ENCODE peak calls at places on chromosomes 11 and 22, in ten cellular contexts. One of them, this sample, is unnamed.

GRCh38 chr22:38315801-38316339 is 1.4 kb downstream of the CSNK1E start:
- DNase-seq in psoas muscle: no peak
- DNase-seq in mucosa of descending colon: no peak
- DNase-seq in endothelial cell: no peak
- DNase-seq in memory B cell: peak
- DNase-seq in stimulated activated CD4-positive, alpha-beta T cell treated with anti-CD3 and anti-CD28 coated beads, Interleukin-1b, Interleukin-23, amount 100 ng/mL, for 4 hours: no peak
- DNase-seq in fibroblast of mammary gland: no peak
- DNase-seq in AG08395: no peak
- DNase-seq in cardiac septum: no peak
- DNase-seq in HFFc6: no peak
- DNase-seq in this sample: no peak

GRCh38 chr11:66715346-66716085 is 13.5 kb downstream of the SPTBN2 start:
- DNase-seq in memory B cell: no peak
- DNase-seq in mucosa of descending colon: peak
- DNase-seq in endothelial cell: no peak
- DNase-seq in AG08395: no peak
- DNase-seq in fibroblast of mammary gland: no peak
- DNase-seq in cardiac septum: no peak
- DNase-seq in HFFc6: no peak
- DNase-seq in stimulated activated CD4-positive, alpha-beta T cell treated with anti-CD3 and anti-CD28 coated beads, Interleukin-1b, Interleukin-23, amount 100 ng/mL, for 4 hours: no peak
- DNase-seq in psoas muscle: no peak
- DNase-seq in this sample: no peak

GRCh38 chr22:49900441-49901230 is 17.6 kb downstream of the ALG12 start:
- DNase-seq in psoas muscle: no peak
- DNase-seq in AG08395: no peak
- DNase-seq in mucosa of descending colon: no peak
- DNase-seq in memory B cell: no peak
- DNase-seq in fibroblast of mammary gland: peak
- DNase-seq in cardiac septum: peak
- DNase-seq in HFFc6: no peak
- DNase-seq in endothelial cell: no peak
- DNase-seq in stimulated activated CD4-positive, alpha-beta T cell treated with anti-CD3 and anti-CD28 coated beads, Interleukin-1b, Interleukin-23, amount 100 ng/mL, for 4 hours: no peak
- DNase-seq in this sample: no peak

GRCh38 chr11:403021-403760 is 9.2 kb downstream of the PKP3 start:
- DNase-seq in memory B cell: no peak
- DNase-seq in cardiac septum: peak
- DNase-seq in psoas muscle: no peak
- DNase-seq in AG08395: no peak
- DNase-seq in mucosa of descending colon: no peak
- DNase-seq in endothelial cell: no peak
- DNase-seq in HFFc6: no peak
- DNase-seq in stimulated activated CD4-positive, alpha-beta T cell treated with anti-CD3 and anti-CD28 coated beads, Interleukin-1b, Interleukin-23, amount 100 ng/mL, for 4 hours: no peak
- DNase-seq in fibroblast of mammary gland: no peak
- DNase-seq in this sample: no peak

GRCh38 chr11:35649984-35650383 is 12.6 kb upstream of the TRIM44 start:
- DNase-seq in HFFc6: peak
- DNase-seq in AG08395: peak
- DNase-seq in cardiac septum: no peak
- DNase-seq in memory B cell: no peak
- DNase-seq in stimulated activated CD4-positive, alpha-beta T cell treated with anti-CD3 and anti-CD28 coated beads, Interleukin-1b, Interleukin-23, amount 100 ng/mL, for 4 hours: no peak
- DNase-seq in psoas muscle: no peak
- DNase-seq in fibroblast of mammary gland: peak
- DNase-seq in endothelial cell: no peak
- DNase-seq in mucosa of descending colon: no peak
- DNase-seq in this sample: no peak

GRCh38 chr22:47247609-47248240 is 485.3 kb downstream of the TBC1D22A start:
- DNase-seq in fibroblast of mammary gland: no peak
- DNase-seq in stimulated activated CD4-positive, alpha-beta T cell treated with anti-CD3 and anti-CD28 coated beads, Interleukin-1b, Interleukin-23, amount 100 ng/mL, for 4 hours: no peak
- DNase-seq in memory B cell: no peak
- DNase-seq in psoas muscle: no peak
- DNase-seq in AG08395: no peak
- DNase-seq in HFFc6: no peak
- DNase-seq in endothelial cell: no peak
- DNase-seq in mucosa of descending colon: no peak
- DNase-seq in cardiac septum: no peak
- DNase-seq in this sample: no peak

GRCh38 chr22:49699928-49700498 is 127.7 kb downstream of the BRD1 start:
- DNase-seq in stimulated activated CD4-positive, alpha-beta T cell treated with anti-CD3 and anti-CD28 coated beads, Interleukin-1b, Interleukin-23, amount 100 ng/mL, for 4 hours: no peak
- DNase-seq in mucosa of descending colon: no peak
- DNase-seq in psoas muscle: no peak
- DNase-seq in memory B cell: no peak
- DNase-seq in AG08395: no peak
- DNase-seq in endothelial cell: no peak
- DNase-seq in cardiac septum: no peak
- DNase-seq in fibroblast of mammary gland: no peak
- DNase-seq in HFFc6: no peak
- DNase-seq in this sample: no peak

GRCh38 chr22:45503071-45503815 is 560 bp downstream of the FBLN1 start:
- DNase-seq in cardiac septum: no peak
- DNase-seq in mucosa of descending colon: no peak
- DNase-seq in endothelial cell: peak
- DNase-seq in fibroblast of mammary gland: no peak
- DNase-seq in HFFc6: no peak
- DNase-seq in stimulated activated CD4-positive, alpha-beta T cell treated with anti-CD3 and anti-CD28 coated beads, Interleukin-1b, Interleukin-23, amount 100 ng/mL, for 4 hours: no peak
- DNase-seq in psoas muscle: no peak
- DNase-seq in memory B cell: no peak
- DNase-seq in AG08395: peak
- DNase-seq in this sample: no peak

GRCh38 chr11:120023551-120023950 is 114.4 kb downstream of the TRIM29 start:
- DNase-seq in HFFc6: no peak
- DNase-seq in stimulated activated CD4-positive, alpha-beta T cell treated with anti-CD3 and anti-CD28 coated beads, Interleukin-1b, Interleukin-23, amount 100 ng/mL, for 4 hours: no peak
- DNase-seq in memory B cell: no peak
- DNase-seq in endothelial cell: no peak
- DNase-seq in fibroblast of mammary gland: no peak
- DNase-seq in AG08395: no peak
- DNase-seq in cardiac septum: peak
- DNase-seq in psoas muscle: no peak
- DNase-seq in mucosa of descending colon: no peak
- DNase-seq in this sample: no peak

GRCh38 chr11:107858217-107859070 is at the start of gene SLC35F2:
- DNase-seq in cardiac septum: peak
- DNase-seq in endothelial cell: peak
- DNase-seq in psoas muscle: peak
- DNase-seq in fibroblast of mammary gland: peak
- DNase-seq in memory B cell: peak
- DNase-seq in AG08395: peak
- DNase-seq in stimulated activated CD4-positive, alpha-beta T cell treated with anti-CD3 and anti-CD28 coated beads, Interleukin-1b, Interleukin-23, amount 100 ng/mL, for 4 hours: peak
- DNase-seq in HFFc6: peak
- DNase-seq in mucosa of descending colon: peak
- DNase-seq in this sample: peak

GRCh38 chr22:39457047-39457545 is 284 bp downstream of the MGAT3 start:
- DNase-seq in memory B cell: no peak
- DNase-seq in psoas muscle: no peak
- DNase-seq in mucosa of descending colon: no peak
- DNase-seq in HFFc6: no peak
- DNase-seq in AG08395: no peak
- DNase-seq in stimulated activated CD4-positive, alpha-beta T cell treated with anti-CD3 and anti-CD28 coated beads, Interleukin-1b, Interleukin-23, amount 100 ng/mL, for 4 hours: no peak
- DNase-seq in cardiac septum: no peak
- DNase-seq in endothelial cell: no peak
- DNase-seq in fibroblast of mammary gland: no peak
- DNase-seq in this sample: no peak

GRCh38 chr11:10181811-10182210 is 112.2 kb downstream of the SBF2 start:
- DNase-seq in memory B cell: no peak
- DNase-seq in fibroblast of mammary gland: peak
- DNase-seq in HFFc6: peak
- DNase-seq in psoas muscle: no peak
- DNase-seq in endothelial cell: no peak
- DNase-seq in cardiac septum: no peak
- DNase-seq in AG08395: peak
- DNase-seq in mucosa of descending colon: no peak
- DNase-seq in stimulated activated CD4-positive, alpha-beta T cell treated with anti-CD3 and anti-CD28 coated beads, Interleukin-1b, Interleukin-23, amount 100 ng/mL, for 4 hours: no peak
- DNase-seq in this sample: no peak

GRCh38 chr11:34166806-34167740 is 61.6 kb downstream of the NAT10 start:
- DNase-seq in AG08395: no peak
- DNase-seq in memory B cell: no peak
- DNase-seq in mucosa of descending colon: no peak
- DNase-seq in cardiac septum: no peak
- DNase-seq in HFFc6: no peak
- DNase-seq in stimulated activated CD4-positive, alpha-beta T cell treated with anti-CD3 and anti-CD28 coated beads, Interleukin-1b, Interleukin-23, amount 100 ng/mL, for 4 hours: no peak
- DNase-seq in psoas muscle: no peak
- DNase-seq in fibroblast of mammary gland: no peak
- DNase-seq in endothelial cell: no peak
- DNase-seq in this sample: no peak

GRCh38 chr11:88553204-88553603 is 215.7 kb upstream of the CTSC start:
- DNase-seq in endothelial cell: no peak
- DNase-seq in AG08395: peak
- DNase-seq in stimulated activated CD4-positive, alpha-beta T cell treated with anti-CD3 and anti-CD28 coated beads, Interleukin-1b, Interleukin-23, amount 100 ng/mL, for 4 hours: no peak
- DNase-seq in mucosa of descending colon: no peak
- DNase-seq in cardiac septum: no peak
- DNase-seq in memory B cell: no peak
- DNase-seq in HFFc6: no peak
- DNase-seq in fibroblast of mammary gland: peak
- DNase-seq in psoas muscle: no peak
- DNase-seq in this sample: no peak

GRCh38 chr22:22167791-22168189 is 76.8 kb upstream of the VPREB1 start:
- DNase-seq in mucosa of descending colon: no peak
- DNase-seq in stimulated activated CD4-positive, alpha-beta T cell treated with anti-CD3 and anti-CD28 coated beads, Interleukin-1b, Interleukin-23, amount 100 ng/mL, for 4 hours: no peak
- DNase-seq in psoas muscle: no peak
- DNase-seq in endothelial cell: no peak
- DNase-seq in fibroblast of mammary gland: no peak
- DNase-seq in AG08395: no peak
- DNase-seq in HFFc6: no peak
- DNase-seq in cardiac septum: no peak
- DNase-seq in memory B cell: peak
- DNase-seq in this sample: no peak

GRCh38 chr11:60769811-60770210 is 13.1 kb downstream of the MS4A15 start:
- DNase-seq in AG08395: no peak
- DNase-seq in endothelial cell: no peak
- DNase-seq in stimulated activated CD4-positive, alpha-beta T cell treated with anti-CD3 and anti-CD28 coated beads, Interleukin-1b, Interleukin-23, amount 100 ng/mL, for 4 hours: no peak
- DNase-seq in memory B cell: no peak
- DNase-seq in psoas muscle: no peak
- DNase-seq in fibroblast of mammary gland: no peak
- DNase-seq in HFFc6: no peak
- DNase-seq in mucosa of descending colon: peak
- DNase-seq in cardiac septum: no peak
- DNase-seq in this sample: no peak

GRCh38 chr11:65419460-65419772 is 3.2 kb upstream of the NEAT1 start:
- DNase-seq in cardiac septum: peak
- DNase-seq in endothelial cell: no peak
- DNase-seq in HFFc6: peak
- DNase-seq in memory B cell: no peak
- DNase-seq in mucosa of descending colon: no peak
- DNase-seq in fibroblast of mammary gland: no peak
- DNase-seq in AG08395: no peak
- DNase-seq in psoas muscle: peak
- DNase-seq in stimulated activated CD4-positive, alpha-beta T cell treated with anti-CD3 and anti-CD28 coated beads, Interleukin-1b, Interleukin-23, amount 100 ng/mL, for 4 hours: no peak
- DNase-seq in this sample: no peak

GRCh38 chr11:44572884-44573283 is 7.4 kb downstream of the CD82 start:
- DNase-seq in HFFc6: no peak
- DNase-seq in AG08395: no peak
- DNase-seq in fibroblast of mammary gland: no peak
- DNase-seq in endothelial cell: no peak
- DNase-seq in mucosa of descending colon: no peak
- DNase-seq in psoas muscle: no peak
- DNase-seq in stimulated activated CD4-positive, alpha-beta T cell treated with anti-CD3 and anti-CD28 coated beads, Interleukin-1b, Interleukin-23, amount 100 ng/mL, for 4 hours: no peak
- DNase-seq in cardiac septum: no peak
- DNase-seq in memory B cell: no peak
- DNase-seq in this sample: no peak

GRCh38 chr22:38414009-38414395 is 41.0 kb downstream of the KCNJ4 start:
- DNase-seq in stimulated activated CD4-positive, alpha-beta T cell treated with anti-CD3 and anti-CD28 coated beads, Interleukin-1b, Interleukin-23, amount 100 ng/mL, for 4 hours: no peak
- DNase-seq in AG08395: no peak
- DNase-seq in mucosa of descending colon: peak
- DNase-seq in memory B cell: no peak
- DNase-seq in endothelial cell: no peak
- DNase-seq in psoas muscle: no peak
- DNase-seq in cardiac septum: peak
- DNase-seq in HFFc6: no peak
- DNase-seq in fibroblast of mammary gland: no peak
- DNase-seq in this sample: no peak

GRCh38 chr22:37675930-37676571 is 615 bp downstream of the LGALS1 start:
- DNase-seq in endothelial cell: no peak
- DNase-seq in cardiac septum: peak
- DNase-seq in stimulated activated CD4-positive, alpha-beta T cell treated with anti-CD3 and anti-CD28 coated beads, Interleukin-1b, Interleukin-23, amount 100 ng/mL, for 4 hours: no peak
- DNase-seq in fibroblast of mammary gland: peak
- DNase-seq in AG08395: no peak
- DNase-seq in psoas muscle: peak
- DNase-seq in HFFc6: peak
- DNase-seq in memory B cell: no peak
- DNase-seq in mucosa of descending colon: peak
- DNase-seq in this sample: no peak

GRCh38 chr22:31286360-31287255 is 5.7 kb downstream of the PIK3IP1 start:
- DNase-seq in memory B cell: no peak
- DNase-seq in psoas muscle: no peak
- DNase-seq in cardiac septum: peak
- DNase-seq in mucosa of descending colon: no peak
- DNase-seq in stimulated activated CD4-positive, alpha-beta T cell treated with anti-CD3 and anti-CD28 coated beads, Interleukin-1b, Interleukin-23, amount 100 ng/mL, for 4 hours: peak
- DNase-seq in HFFc6: no peak
- DNase-seq in AG08395: no peak
- DNase-seq in fibroblast of mammary gland: no peak
- DNase-seq in endothelial cell: no peak
- DNase-seq in this sample: no peak

GRCh38 chr11:135036488-135037297 is 624.7 kb upstream of the B3GAT1 start:
- DNase-seq in endothelial cell: no peak
- DNase-seq in stimulated activated CD4-positive, alpha-beta T cell treated with anti-CD3 and anti-CD28 coated beads, Interleukin-1b, Interleukin-23, amount 100 ng/mL, for 4 hours: no peak
- DNase-seq in AG08395: no peak
- DNase-seq in memory B cell: no peak
- DNase-seq in fibroblast of mammary gland: no peak
- DNase-seq in HFFc6: no peak
- DNase-seq in mucosa of descending colon: no peak
- DNase-seq in psoas muscle: no peak
- DNase-seq in cardiac septum: no peak
- DNase-seq in this sample: no peak

GRCh38 chr11:62605467-62605866 is 3.8 kb upstream of the MTA2 start:
- DNase-seq in fibroblast of mammary gland: no peak
- DNase-seq in psoas muscle: no peak
- DNase-seq in memory B cell: no peak
- DNase-seq in mucosa of descending colon: no peak
- DNase-seq in cardiac septum: no peak
- DNase-seq in stimulated activated CD4-positive, alpha-beta T cell treated with anti-CD3 and anti-CD28 coated beads, Interleukin-1b, Interleukin-23, amount 100 ng/mL, for 4 hours: no peak
- DNase-seq in AG08395: no peak
- DNase-seq in endothelial cell: no peak
- DNase-seq in HFFc6: no peak
- DNase-seq in this sample: no peak

GRCh38 chr22:17109976-17110375 is 11.2 kb downstream of the TMEM121B start:
- DNase-seq in stimulated activated CD4-positive, alpha-beta T cell treated with anti-CD3 and anti-CD28 coated beads, Interleukin-1b, Interleukin-23, amount 100 ng/mL, for 4 hours: no peak
- DNase-seq in HFFc6: no peak
- DNase-seq in memory B cell: no peak
- DNase-seq in endothelial cell: no peak
- DNase-seq in psoas muscle: no peak
- DNase-seq in AG08395: no peak
- DNase-seq in mucosa of descending colon: no peak
- DNase-seq in cardiac septum: peak
- DNase-seq in fibroblast of mammary gland: no peak
- DNase-seq in this sample: no peak

GRCh38 chr11:12089473-12089872 is 20.9 kb upstream of the MICAL2 start:
- DNase-seq in cardiac septum: no peak
- DNase-seq in HFFc6: no peak
- DNase-seq in endothelial cell: no peak
- DNase-seq in stimulated activated CD4-positive, alpha-beta T cell treated with anti-CD3 and anti-CD28 coated beads, Interleukin-1b, Interleukin-23, amount 100 ng/mL, for 4 hours: no peak
- DNase-seq in mucosa of descending colon: no peak
- DNase-seq in memory B cell: no peak
- DNase-seq in fibroblast of mammary gland: peak
- DNase-seq in AG08395: no peak
- DNase-seq in psoas muscle: no peak
- DNase-seq in this sample: no peak

GRCh38 chr11:22927793-22928192 is 67.5 kb upstream of the CCDC179 start:
- DNase-seq in memory B cell: no peak
- DNase-seq in endothelial cell: no peak
- DNase-seq in fibroblast of mammary gland: no peak
- DNase-seq in cardiac septum: no peak
- DNase-seq in mucosa of descending colon: no peak
- DNase-seq in stimulated activated CD4-positive, alpha-beta T cell treated with anti-CD3 and anti-CD28 coated beads, Interleukin-1b, Interleukin-23, amount 100 ng/mL, for 4 hours: no peak
- DNase-seq in AG08395: no peak
- DNase-seq in psoas muscle: no peak
- DNase-seq in HFFc6: no peak
- DNase-seq in this sample: no peak

GRCh38 chr11:72743321-72744221 is 8.6 kb downstream of the ARAP1 start:
- DNase-seq in HFFc6: no peak
- DNase-seq in memory B cell: peak
- DNase-seq in fibroblast of mammary gland: no peak
- DNase-seq in AG08395: no peak
- DNase-seq in psoas muscle: no peak
- DNase-seq in stimulated activated CD4-positive, alpha-beta T cell treated with anti-CD3 and anti-CD28 coated beads, Interleukin-1b, Interleukin-23, amount 100 ng/mL, for 4 hours: no peak
- DNase-seq in cardiac septum: no peak
- DNase-seq in endothelial cell: no peak
- DNase-seq in mucosa of descending colon: peak
- DNase-seq in this sample: no peak

GRCh38 chr22:50320671-50321325 is 6.0 kb downstream of the DENND6B start:
- DNase-seq in stimulated activated CD4-positive, alpha-beta T cell treated with anti-CD3 and anti-CD28 coated beads, Interleukin-1b, Interleukin-23, amount 100 ng/mL, for 4 hours: no peak
- DNase-seq in AG08395: no peak
- DNase-seq in endothelial cell: no peak
- DNase-seq in memory B cell: no peak
- DNase-seq in fibroblast of mammary gland: no peak
- DNase-seq in psoas muscle: no peak
- DNase-seq in cardiac septum: no peak
- DNase-seq in HFFc6: no peak
- DNase-seq in mucosa of descending colon: peak
- DNase-seq in this sample: no peak

This sample was measured in NT2/D1.